ENCODE peak calls at places on chromosomes 13 and 19, in six cellular contexts. One of them, this sample, is unnamed.

GRCh38 chr13:110126391-110126961 is 180.5 kb downstream of the COL4A1 start:
- DNase-seq in K562: no peak
- DNase-seq in H1: no peak
- DNase-seq in HCT116: no peak
- DNase-seq in GM12878: no peak
- DNase-seq in HepG2: no peak
- DNase-seq in this sample: peak; percentile 84

GRCh38 chr19:45600340-45600885 is 1.6 kb downstream of the GPR4 start:
- DNase-seq in K562: no peak
- DNase-seq in HCT116: no peak
- DNase-seq in H1: no peak
- DNase-seq in GM12878: no peak
- DNase-seq in HepG2: no peak
- DNase-seq in this sample: no peak

GRCh38 chr13:109700176-109700575 is 86.2 kb downstream of the IRS2 start:
- DNase-seq in HCT116: no peak
- DNase-seq in H1: no peak
- DNase-seq in K562: peak; percentile 25
- DNase-seq in GM12878: no peak
- DNase-seq in HepG2: no peak
- DNase-seq in this sample: no peak

GRCh38 chr13:111117289-111117688 is 2.2 kb downstream of the ARHGEF7 start:
- DNase-seq in GM12878: no peak
- DNase-seq in H1: no peak
- DNase-seq in HCT116: no peak
- DNase-seq in K562: no peak
- DNase-seq in HepG2: no peak
- DNase-seq in this sample: no peak

GRCh38 chr19:40739871-40740703 is 10.2 kb downstream of the ACTMAP start:
- DNase-seq in GM12878: no peak
- DNase-seq in H1: no peak
- DNase-seq in K562: no peak
- DNase-seq in HepG2: no peak
- DNase-seq in HCT116: no peak
- DNase-seq in this sample: no peak

GRCh38 chr13:48571121-48571901 is 38.4 kb upstream of the RCBTB2 start:
- DNase-seq in K562: no peak
- DNase-seq in H1: no peak
- DNase-seq in GM12878: no peak
- DNase-seq in HepG2: no peak
- DNase-seq in HCT116: no peak
- DNase-seq in this sample: no peak

GRCh38 chr19:47302249-47302648 is 7.4 kb upstream of the C5AR1 start:
- DNase-seq in HCT116: no peak
- DNase-seq in GM12878: no peak
- DNase-seq in H1: no peak
- DNase-seq in K562: no peak
- DNase-seq in HepG2: no peak
- DNase-seq in this sample: no peak

GRCh38 chr19:919157-920050 is 2.3 kb downstream of the KISS1R start:
- DNase-seq in K562: no peak
- DNase-seq in GM12878: no peak
- DNase-seq in HCT116: no peak
- DNase-seq in H1: no peak
- DNase-seq in HepG2: no peak
- DNase-seq in this sample: no peak

GRCh38 chr19:41316306-41316920 is 6.4 kb downstream of the CCDC97 start:
- DNase-seq in GM12878: no peak
- DNase-seq in K562: no peak
- DNase-seq in H1: no peak
- DNase-seq in HCT116: no peak
- DNase-seq in HepG2: no peak
- DNase-seq in this sample: no peak

GRCh38 chr19:44757735-44758505 is 9.4 kb downstream of the BCL3 start:
- DNase-seq in K562: no peak
- DNase-seq in H1: no peak
- DNase-seq in GM12878: no peak
- DNase-seq in HCT116: no peak
- DNase-seq in HepG2: no peak
- DNase-seq in this sample: no peak

GRCh38 chr19:33214621-33215020 is 11.0 kb downstream of the SLC7A10 start:
- DNase-seq in GM12878: no peak
- DNase-seq in K562: no peak
- DNase-seq in HCT116: no peak
- DNase-seq in HepG2: peak; percentile 41
- DNase-seq in H1: no peak
- DNase-seq in this sample: peak; percentile 25

GRCh38 chr13:100045355-100045754 is 43.5 kb upstream of the PCCA start:
- DNase-seq in HepG2: no peak
- DNase-seq in HCT116: no peak
- DNase-seq in H1: no peak
- DNase-seq in K562: no peak
- DNase-seq in GM12878: no peak
- DNase-seq in this sample: no peak

GRCh38 chr19:41192574-41193419 is at the start of gene CYP2S1:
- DNase-seq in GM12878: no peak
- DNase-seq in HCT116: peak; percentile 15
- DNase-seq in H1: no peak
- DNase-seq in HepG2: no peak
- DNase-seq in K562: peak; percentile 94
- DNase-seq in this sample: no peak

GRCh38 chr13:23707674-23708073 is 137.5 kb downstream of the TNFRSF19 start:
- DNase-seq in H1: no peak
- DNase-seq in HepG2: no peak
- DNase-seq in HCT116: peak; percentile 24
- DNase-seq in GM12878: no peak
- DNase-seq in K562: no peak
- DNase-seq in this sample: no peak

GRCh38 chr13:52319876-52320275 is 86.1 kb downstream of the THSD1 start:
- DNase-seq in HCT116: no peak
- DNase-seq in K562: no peak
- DNase-seq in HepG2: no peak
- DNase-seq in GM12878: no peak
- DNase-seq in H1: no peak
- DNase-seq in this sample: no peak

GRCh38 chr13:42847891-42848663 is 66.7 kb downstream of the FAM216B start:
- DNase-seq in GM12878: no peak
- DNase-seq in H1: no peak
- DNase-seq in HCT116: no peak
- DNase-seq in HepG2: no peak
- DNase-seq in K562: no peak
- DNase-seq in this sample: no peak

GRCh38 chr19:36489920-36490415 is 607 bp upstream of the ZNF566 start:
- DNase-seq in HepG2: peak; percentile 94
- DNase-seq in GM12878: peak; percentile 73
- DNase-seq in H1: peak; percentile 93
- DNase-seq in K562: peak; percentile 84
- DNase-seq in HCT116: no peak
- DNase-seq in this sample: peak; percentile 87

GRCh38 chr13:42883771-42884170 is 102.4 kb downstream of the FAM216B start:
- DNase-seq in H1: no peak
- DNase-seq in K562: no peak
- DNase-seq in HCT116: peak; percentile 2
- DNase-seq in HepG2: no peak
- DNase-seq in GM12878: no peak
- DNase-seq in this sample: no peak

GRCh38 chr13:44854264-44855060 is 134.8 kb downstream of the NUFIP1 start:
- DNase-seq in GM12878: no peak
- DNase-seq in H1: no peak
- DNase-seq in HCT116: no peak
- DNase-seq in HepG2: peak; percentile 62
- DNase-seq in K562: no peak
- DNase-seq in this sample: no peak

GRCh38 chr13:112619730-112620639 is 32.0 kb upstream of the TUBGCP3 start:
- DNase-seq in HCT116: peak; percentile 38
- DNase-seq in GM12878: no peak
- DNase-seq in H1: no peak
- DNase-seq in HepG2: no peak
- DNase-seq in K562: peak; percentile 2
- DNase-seq in this sample: no peak

GRCh38 chr19:47106819-47107200 is 6.8 kb downstream of the ZC3H4 start:
- DNase-seq in K562: peak; percentile 17
- DNase-seq in H1: no peak
- DNase-seq in HCT116: no peak
- DNase-seq in HepG2: no peak
- DNase-seq in GM12878: no peak
- DNase-seq in this sample: no peak

GRCh38 chr13:24159921-24160324 is 597 bp upstream of the SPATA13 start:
- DNase-seq in K562: no peak
- DNase-seq in GM12878: no peak
- DNase-seq in HepG2: no peak
- DNase-seq in H1: no peak
- DNase-seq in HCT116: no peak
- DNase-seq in this sample: no peak

GRCh38 chr19:4089400-4089908 is 22.8 kb upstream of the ZBTB7A start:
- DNase-seq in HepG2: no peak
- DNase-seq in HCT116: no peak
- DNase-seq in H1: no peak
- DNase-seq in GM12878: no peak
- DNase-seq in K562: no peak
- DNase-seq in this sample: no peak

GRCh38 chr13:88544836-88545235 is 873.7 kb downstream of the SLITRK5 start:
- DNase-seq in H1: no peak
- DNase-seq in HCT116: no peak
- DNase-seq in GM12878: no peak
- DNase-seq in K562: no peak
- DNase-seq in HepG2: no peak
- DNase-seq in this sample: no peak

GRCh38 chr13:97280478-97280877 is 58.3 kb downstream of the MBNL2 start:
- DNase-seq in H1: no peak
- DNase-seq in K562: no peak
- DNase-seq in HCT116: no peak
- DNase-seq in HepG2: no peak
- DNase-seq in GM12878: no peak
- DNase-seq in this sample: no peak

GRCh38 chr13:60369242-60369641 is 27.8 kb upstream of the TDRD3 start:
- DNase-seq in H1: no peak
- DNase-seq in HepG2: no peak
- DNase-seq in GM12878: no peak
- DNase-seq in K562: no peak
- DNase-seq in HCT116: no peak
- DNase-seq in this sample: no peak

DNA sequence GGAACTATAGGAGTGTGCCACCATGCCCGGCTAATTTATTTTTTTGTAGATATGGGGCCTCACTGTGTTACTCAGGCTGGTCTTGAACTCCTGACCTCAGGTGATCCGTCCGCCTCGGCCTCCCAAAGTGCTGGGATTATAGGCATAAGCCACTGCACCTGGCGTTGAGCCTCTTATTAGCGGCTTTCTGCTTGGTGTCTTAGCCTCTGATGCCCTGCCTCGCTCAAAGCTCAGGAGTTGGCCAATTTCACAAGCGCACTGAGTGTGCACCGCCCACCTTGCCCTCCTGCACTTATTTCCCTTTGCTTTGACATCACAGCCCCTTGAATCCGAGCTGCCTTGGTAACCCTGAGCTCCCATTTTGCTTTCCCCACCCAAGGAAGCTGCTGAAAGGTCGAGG is 10.1 kb downstream of the YIPF2 start:
- DNase-seq in GM12878: no peak
- DNase-seq in H1: no peak
- DNase-seq in HCT116: no peak
- DNase-seq in HepG2: no peak
- DNase-seq in K562: no peak
- DNase-seq in this sample: no peak
- TF ChIP-seq ZNF274 in GM12878: no peak
- TF ChIP-seq ZNF274 in H1: no peak
- TF ChIP-seq ZNF274 in HCT116: no peak
- TF ChIP-seq ZNF274 in HepG2: no peak
- TF ChIP-seq ZNF274 in K562: no peak
- TF ChIP-seq ZNF274 in this sample: no peak

GRCh38 chr13:98787173-98787572 is 34.7 kb upstream of the SLC15A1 start:
- DNase-seq in K562: no peak
- DNase-seq in HCT116: no peak
- DNase-seq in GM12878: no peak
- DNase-seq in H1: no peak
- DNase-seq in HepG2: no peak
- DNase-seq in this sample: no peak
- H3K9ac ChIP-seq in K562: no peak overlapping the region
- H3K9ac ChIP-seq in HCT116: no peak overlapping the region
- H3K9ac ChIP-seq in GM12878: no peak overlapping the region
- H3K9ac ChIP-seq in H1: no peak overlapping the region
- H3K9ac ChIP-seq in HepG2: no peak overlapping the region
- H3K9ac ChIP-seq in this sample: no peak overlapping the region

DNA sequence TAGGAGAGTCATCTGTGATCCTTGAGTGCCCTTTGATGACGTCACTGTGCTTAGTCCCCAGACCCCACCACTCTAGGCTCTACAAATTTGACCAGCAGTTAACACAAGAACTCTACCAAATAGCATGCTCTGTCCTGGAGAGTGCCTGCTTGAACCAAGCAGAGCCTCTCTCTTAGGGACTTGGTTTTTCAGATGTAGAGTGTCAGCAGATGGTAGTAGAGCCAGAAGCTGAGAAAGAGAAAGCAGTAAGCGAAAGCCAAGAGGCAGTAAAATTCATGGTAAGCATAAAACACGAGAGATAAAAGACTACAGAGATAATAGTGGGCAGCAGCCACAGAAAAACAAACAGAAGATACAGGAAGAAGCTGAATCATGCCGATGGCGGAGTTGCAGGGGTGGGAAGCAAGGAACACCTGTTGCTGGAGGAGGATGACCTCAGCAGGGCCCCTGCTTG is 193.3 kb downstream of the SLC7A1 start:
- DNase-seq in H1: no peak
- DNase-seq in K562: no peak
- DNase-seq in GM12878: no peak
- DNase-seq in HepG2: no peak
- DNase-seq in HCT116: no peak
- DNase-seq in this sample: no peak
- TF ChIP-seq ZNF274 in H1: no peak
- TF ChIP-seq ZNF274 in K562: no peak
- TF ChIP-seq ZNF274 in GM12878: no peak
- TF ChIP-seq ZNF274 in HepG2: no peak
- TF ChIP-seq ZNF274 in HCT116: no peak
- TF ChIP-seq ZNF274 in this sample: no peak

DNA sequence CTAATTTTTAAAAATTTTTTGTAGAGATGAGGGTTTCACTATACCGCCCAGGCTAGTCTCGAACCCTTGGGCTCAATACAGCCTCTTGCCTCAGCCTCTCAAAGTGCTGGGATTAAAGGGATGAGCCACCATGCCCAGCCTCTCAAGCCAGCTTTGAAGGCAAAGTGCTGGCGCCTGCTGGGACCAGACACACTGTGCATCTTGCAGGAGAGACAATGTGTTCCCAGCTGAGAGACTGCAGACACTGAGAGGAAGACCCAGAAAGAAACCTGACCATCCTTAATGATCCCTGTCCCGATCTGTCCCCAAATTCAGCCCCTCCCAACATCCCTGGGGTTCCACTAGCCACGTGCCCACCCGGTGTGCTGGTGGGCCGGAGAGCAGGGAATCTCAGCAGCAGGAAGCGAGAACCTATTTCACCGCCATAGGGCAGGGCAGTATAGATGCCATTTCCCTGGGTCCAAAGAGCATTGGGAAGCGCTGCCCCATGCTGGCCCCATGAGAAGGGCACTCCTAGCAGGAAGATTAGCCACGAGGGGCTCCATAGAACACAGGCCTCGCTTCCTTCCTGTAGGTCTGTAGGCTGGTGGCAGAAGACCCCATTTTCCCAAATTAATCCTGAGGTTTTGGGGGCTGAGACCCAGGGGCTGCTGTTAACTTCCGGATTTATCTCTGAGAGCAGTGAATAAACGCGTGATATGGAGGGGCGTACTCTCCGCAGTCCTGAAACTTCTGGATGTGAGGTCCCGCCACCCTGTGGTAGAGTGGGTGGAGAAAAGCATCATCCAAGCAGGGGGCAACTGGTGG is 968 bp downstream of the RAVER1 start:
- DNase-seq in K562: no peak
- DNase-seq in H1: no peak
- DNase-seq in HCT116: no peak
- DNase-seq in HepG2: peak; percentile 71
- DNase-seq in GM12878: no peak
- DNase-seq in this sample: no peak
- H3K9ac ChIP-seq in K562: peak overlapping the region; percentile 96
- H3K9ac ChIP-seq in H1: peak overlapping the region; percentile 52
- H3K9ac ChIP-seq in HCT116: peak overlapping the region; percentile 75
- H3K9ac ChIP-seq in HepG2: peak overlapping the region; percentile 96
- H3K9ac ChIP-seq in GM12878: peak overlapping the region; percentile 95
- H3K9ac ChIP-seq in this sample: peak overlapping the region; percentile 92